ENCODE peak calls at places on chromosomes 11 and 22, in seven cellular contexts. U, P, M, Z, K, D and N are unnamed samples.

GRCh38 chr11:69969890-69970784 is 108.0 kb upstream of the ANO1 start:
- DNase-seq in U (no peak), P (no peak), M (no peak), Z (no peak), K (no peak), D (no peak), N (no peak)

GRCh38 chr11:61769169-61769920 is 16.9 kb downstream of the MYRF start:
- DNase-seq in U (no peak), P (no peak), M (no peak), Z (no peak), K (no peak), D (peak; percentile 19), N (no peak)

GRCh38 chr11:133081020-133081419 is 451.3 kb downstream of the OPCML start:
- DNase-seq in U (peak; percentile 8), P (no peak), M (no peak), Z (no peak), K (no peak), D (no peak), N (no peak)

GRCh38 chr11:83194284-83195175 is 1.0 kb downstream of the ANKRD42 start:
- DNase-seq in U (peak; percentile 31), P (peak; percentile 13), M (peak; percentile 60), Z (peak; percentile 44), K (peak; percentile 36), D (peak; percentile 62), N (peak; percentile 41)

GRCh38 chr22:21652547-21653545 is 10.7 kb downstream of the SDF2L1 start:
- DNase-seq in U (no peak), P (no peak), M (peak; percentile 97), Z (no peak), K (no peak), D (no peak), N (no peak)

GRCh38 chr11:134858783-134859480 is 446.9 kb upstream of the B3GAT1 start:
- DNase-seq in U (no peak), P (no peak), M (no peak), Z (no peak), K (no peak), D (no peak), N (no peak)

GRCh38 chr22:36430863-36431262 is 43.1 kb upstream of the MYH9 start:
- DNase-seq in U (no peak), P (no peak), M (no peak), Z (no peak), K (no peak), D (peak; percentile 48), N (no peak)

GRCh38 chr22:25141994-25142620 is 57.6 kb upstream of the CRYBB3 start:
- DNase-seq in U (no peak), P (no peak), M (peak; percentile 23), Z (no peak), K (no peak), D (no peak), N (no peak)

GRCh38 chr11:128400382-128401203 is 186.8 kb downstream of the ETS1 start:
- DNase-seq in U (no peak), P (no peak), M (no peak), Z (no peak), K (no peak), D (peak; percentile 55), N (no peak)

GRCh38 chr22:50471197-50471847 is 3.5 kb downstream of the SBF1 start:
- DNase-seq in U (no peak), P (no peak), M (no peak), Z (no peak), K (no peak), D (no peak), N (no peak)

GRCh38 chr11:15127341-15127740 is 12.6 kb downstream of the INSC start:
- DNase-seq in U (no peak), P (no peak), M (no peak), Z (no peak), K (no peak), D (peak; percentile 64), N (no peak)

GRCh38 chr22:42704896-42705295 is 15.8 kb downstream of the A4GALT start:
- DNase-seq in U (no peak), P (no peak), M (no peak), Z (no peak), K (no peak), D (no peak), N (no peak)

GRCh38 chr11:117822031-117822521 is 2.5 kb downstream of the FXYD2 start:
- DNase-seq in U (peak; percentile 31), P (no peak), M (no peak), Z (peak; percentile 56), K (peak; percentile 42), D (no peak), N (peak; percentile 32)

GRCh38 chr22:41831828-41832552 is 915 bp upstream of the SREBF2 start:
- DNase-seq in U (no peak), P (no peak), M (no peak), Z (no peak), K (no peak), D (no peak), N (no peak)

GRCh38 chr11:17263803-17264202 is 12.7 kb upstream of the NUCB2 start:
- DNase-seq in U (no peak), P (no peak), M (no peak), Z (no peak), K (no peak), D (no peak), N (no peak)

GRCh38 chr11:123544631-123545375 is 109.6 kb downstream of the SCN3B start:
- DNase-seq in U (peak; percentile 6), P (no peak), M (no peak), Z (no peak), K (no peak), D (no peak), N (no peak)

GRCh38 chr22:35409783-35410662 is 10.1 kb downstream of the MCM5 start:
- DNase-seq in U (no peak), P (no peak), M (no peak), Z (no peak), K (no peak), D (no peak), N (no peak)

GRCh38 chr22:46064236-46064965 is 85.9 kb upstream of the PPARA start:
- DNase-seq in U (no peak), P (no peak), M (no peak), Z (no peak), K (no peak), D (no peak), N (no peak)

GRCh38 chr11:46063138-46063537 is 58.1 kb downstream of the PHF21A start:
- DNase-seq in U (no peak), P (no peak), M (no peak), Z (no peak), K (no peak), D (no peak), N (no peak)

GRCh38 chr22:39748877-39749276 is 144.7 kb downstream of the ENTHD1 start:
- DNase-seq in U (peak; percentile 71), P (no peak), M (no peak), Z (no peak), K (no peak), D (no peak), N (no peak)

GRCh38 chr22:31987180-31987579 is 42.8 kb downstream of the YWHAH start:
- DNase-seq in U (no peak), P (no peak), M (no peak), Z (no peak), K (no peak), D (no peak), N (no peak)

GRCh38 chr11:46246514-46246913 is 30.9 kb upstream of the CREB3L1 start:
- DNase-seq in U (no peak), P (no peak), M (no peak), Z (no peak), K (no peak), D (no peak), N (no peak)

GRCh38 chr22:35883028-35883620 is 145.5 kb downstream of the RBFOX2 start:
- DNase-seq in U (no peak), P (no peak), M (peak; percentile 38), Z (peak; percentile 13), K (no peak), D (no peak), N (no peak)

GRCh38 chr11:107408762-107409200 is 48.8 kb downstream of the CWF19L2 start:
- DNase-seq in U (no peak), P (no peak), M (no peak), Z (no peak), K (no peak), D (no peak), N (no peak)